ENCODE peak calls at places on chromosomes 3 and 15, in nine cellular contexts. Y is transverse colon; E is fibroblast of lung; D is GM23248; X is small intestine; L is astrocyte; K is H9; N is cardiac muscle cell; B is CD8-positive, alpha-beta T cell. C is an unnamed sample.

GRCh38 chr3:124816206-124816605 is 71.0 kb downstream of the ITGB5 start:
- DNase-seq in B (no peak), K (no peak), E (no peak), N (no peak), L (no peak), Y (no peak), D (no peak), X (no peak), C (no peak)

GRCh38 chr15:96347181-96348111 is 16.9 kb downstream of the NR2F2 start:
- DNase-seq in B (no peak), D (no peak), L (no peak), E (peak), Y (no peak), K (peak), X (no peak), N (no peak), C (no peak)

GRCh38 chr3:127153506-127153815 is 39.5 kb upstream of the PRR23E start:
- DNase-seq in B (no peak), E (no peak), D (no peak), Y (no peak), N (no peak), L (no peak), X (no peak), K (no peak), C (no peak)

GRCh38 chr3:113533534-113533892 is 1.2 kb downstream of the SIDT1 start:
- DNase-seq in X (peak), Y (no peak), E (no peak), N (no peak), D (peak), B (peak), L (no peak), K (no peak), C (no peak)

GRCh38 chr3:66593978-66594377 is 93.2 kb upstream of the LRIG1 start:
- DNase-seq in K (no peak), B (no peak), Y (no peak), L (peak), X (no peak), D (peak), N (no peak), E (peak), C (no peak)

GRCh38 chr3:176167272-176167671 is 1030.0 kb downstream of the TBL1XR1 start:
- DNase-seq in D (no peak), L (no peak), K (no peak), Y (no peak), N (no peak), X (no peak), B (no peak), E (no peak), C (no peak)

GRCh38 chr3:161016417-161017313 is 88.5 kb downstream of the B3GALNT1 start:
- DNase-seq in D (peak), B (no peak), X (no peak), N (no peak), Y (no peak), L (no peak), E (no peak), K (no peak), C (no peak)

GRCh38 chr3:184598220-184598927 is 36.8 kb downstream of the EPHB3 start:
- DNase-seq in L (no peak), D (no peak), N (no peak), Y (no peak), K (no peak), E (no peak), X (no peak), B (no peak), C (no peak)

GRCh38 chr3:181709537-181710279 is 2.0 kb upstream of the SOX2 start:
- DNase-seq in X (peak), Y (peak), N (peak), L (peak), D (peak), K (peak), E (peak), B (no peak), C (no peak)

GRCh38 chr3:126845910-126846309 is 137.0 kb upstream of the PLXNA1 start:
- DNase-seq in L (no peak), B (peak), K (no peak), N (no peak), E (no peak), Y (no peak), D (no peak), X (no peak), C (no peak)

GRCh38 chr3:175620532-175620931 is 761.4 kb downstream of the NAALADL2 start:
- DNase-seq in B (no peak), E (no peak), L (no peak), K (no peak), N (no peak), X (no peak), D (no peak), Y (no peak), C (no peak)

GRCh38 chr3:30368978-30369377 is 237.4 kb upstream of the TGFBR2 start:
- DNase-seq in K (no peak), X (no peak), Y (no peak), B (no peak), N (no peak), L (peak), E (peak), D (peak), C (no peak)

GRCh38 chr3:181176610-181177009 is 187.1 kb upstream of the DNAJC19 start:
- DNase-seq in D (peak), L (peak), B (no peak), Y (peak), N (peak), K (peak), E (peak), X (peak), C (peak)

GRCh38 chr3:114545196-114545595 is 251.4 kb downstream of the TIGIT start:
- DNase-seq in K (no peak), L (no peak), B (no peak), N (no peak), E (no peak), Y (no peak), D (no peak), X (no peak), C (no peak)

GRCh38 chr3:111621535-111621934 is 26.4 kb upstream of the ZBED2 start:
- DNase-seq in D (no peak), Y (no peak), E (no peak), N (peak), K (peak), L (no peak), B (no peak), X (no peak), C (no peak)

GRCh38 chr3:100745617-100746016 is 36.3 kb downstream of the TFG start:
- DNase-seq in B (no peak), D (no peak), E (no peak), L (no peak), K (no peak), N (no peak), X (no peak), Y (no peak), C (no peak)
- H3K27ac ChIP-seq in B (no peak), D (no peak), E (no peak), L (no peak), K (no peak), N (peak), X (no peak), Y (no peak), C (no peak)

DNA sequence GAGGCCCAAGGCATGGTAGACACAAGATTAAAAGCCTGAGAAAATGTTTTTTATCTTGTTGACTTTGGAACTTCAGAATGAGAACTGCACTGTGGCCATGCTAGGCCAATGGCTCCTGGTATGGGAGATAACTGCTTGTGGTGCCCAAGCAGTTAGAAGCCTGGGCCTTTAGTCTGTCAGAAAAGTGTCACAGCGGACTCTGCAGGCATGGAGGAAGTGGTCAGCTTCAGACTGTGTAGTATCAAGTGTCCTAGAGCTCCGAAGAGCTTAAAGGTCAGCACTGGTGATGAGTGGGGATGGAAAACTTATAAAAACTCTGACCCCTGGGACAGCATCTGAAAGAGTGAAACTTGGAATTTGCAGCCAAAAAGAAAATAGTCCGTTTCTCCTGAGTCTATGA is 11.8 kb downstream of the FYCO1 start:
- DNase-seq in N (no peak), D (no peak), B (no peak), Y (no peak), X (no peak), K (no peak), L (no peak), E (no peak), C (no peak)
- H3K27ac ChIP-seq in N (peak), D (no peak), B (no peak), Y (peak), X (no peak), K (no peak), L (no peak), E (no peak), C (no peak)

GRCh38 chr3:9433884-9434521 is 36.6 kb downstream of the SETD5 start:
- DNase-seq in D (no peak), E (no peak), Y (no peak), K (no peak), N (no peak), L (no peak), X (no peak), B (no peak), C (no peak)
- H3K27ac ChIP-seq in D (no peak), E (no peak), Y (no peak), K (no peak), N (no peak), L (no peak), X (no peak), B (no peak), C (no peak)

DNA sequence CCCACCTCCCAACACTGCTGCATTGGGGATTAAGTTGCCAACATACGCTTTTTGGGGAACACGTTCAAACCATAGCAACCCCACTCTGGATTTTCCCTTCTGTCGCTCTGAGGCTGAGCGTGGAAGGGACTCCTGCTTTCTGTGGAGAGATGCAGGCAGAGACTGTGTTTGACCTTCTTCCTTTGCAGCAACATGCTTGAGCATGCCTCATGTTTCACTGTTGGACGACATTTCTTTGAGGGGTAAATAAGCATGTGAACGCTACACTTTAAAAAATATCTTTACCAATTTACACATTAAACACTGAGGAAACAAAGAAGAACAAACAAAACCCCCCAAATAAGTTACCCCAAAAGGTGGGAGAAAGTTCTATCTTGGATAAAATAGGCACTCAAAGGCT is 14.2 kb upstream of the MAPK6 start:
- DNase-seq in X (no peak), N (no peak), L (no peak), B (no peak), Y (no peak), D (no peak), K (no peak), E (no peak), C (no peak)
- H3K27ac ChIP-seq in X (no peak), N (no peak), L (no peak), B (no peak), Y (no peak), D (no peak), K (no peak), E (no peak), C (no peak)

DNA sequence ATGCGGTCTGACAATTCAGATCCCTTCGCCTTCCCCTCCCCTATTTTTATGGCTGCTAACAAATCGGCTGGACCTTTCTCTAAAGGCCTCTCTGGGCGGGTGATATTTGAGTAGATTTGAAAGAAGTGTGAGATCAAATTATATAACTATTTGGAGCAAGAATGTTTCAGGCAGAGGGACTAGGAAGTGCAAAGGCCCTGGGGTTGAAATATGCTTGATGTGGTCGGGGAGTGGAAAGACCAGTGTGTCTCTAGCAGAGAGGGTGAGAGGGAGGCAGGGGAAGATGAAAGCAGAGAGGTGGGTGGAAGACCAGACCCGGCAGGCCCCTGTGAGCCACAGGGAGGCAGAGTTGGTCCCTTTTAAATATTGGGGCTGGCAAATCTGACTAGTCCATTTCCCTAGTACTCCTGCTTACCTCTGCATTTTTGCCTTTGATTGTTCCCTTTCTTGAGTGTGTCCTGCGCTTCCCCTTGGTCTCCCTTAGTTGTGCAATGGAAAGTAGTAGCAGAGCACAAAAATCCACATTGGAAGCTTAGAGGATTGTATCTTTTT is 32.3 kb downstream of the SLCO3A1 start:
- DNase-seq in B (no peak), E (no peak), K (no peak), N (peak), D (no peak), X (no peak), L (no peak), Y (no peak), C (no peak)
- H3K27ac ChIP-seq in B (no peak), E (no peak), K (no peak), N (no peak), D (no peak), X (no peak), L (no peak), Y (no peak), C (peak)

GRCh38 chr3:87461036-87461435 is 184.7 kb upstream of the POU1F1 start:
- DNase-seq in X (no peak), E (no peak), Y (no peak), N (no peak), B (no peak), D (peak), L (peak), K (no peak), C (no peak)
- H3K27ac ChIP-seq in X (no peak), E (no peak), Y (no peak), N (no peak), B (no peak), D (no peak), L (no peak), K (no peak), C (no peak)

GRCh38 chr3:48065035-48065434 is 48.8 kb upstream of the MAP4 start:
- DNase-seq in Y (no peak), N (no peak), K (no peak), E (no peak), X (no peak), L (no peak), B (no peak), D (peak), C (no peak)
- H3K27ac ChIP-seq in Y (no peak), N (no peak), K (no peak), E (no peak), X (no peak), L (no peak), B (no peak), D (peak), C (no peak)

GRCh38 chr3:53764376-53764775 is 81.8 kb downstream of the CHDH start:
- DNase-seq in L (no peak), D (no peak), E (no peak), K (no peak), Y (no peak), B (no peak), N (no peak), X (peak), C (no peak)
- H3K27ac ChIP-seq in L (no peak), D (no peak), E (no peak), K (no peak), Y (no peak), B (no peak), N (no peak), X (no peak), C (no peak)

DNA sequence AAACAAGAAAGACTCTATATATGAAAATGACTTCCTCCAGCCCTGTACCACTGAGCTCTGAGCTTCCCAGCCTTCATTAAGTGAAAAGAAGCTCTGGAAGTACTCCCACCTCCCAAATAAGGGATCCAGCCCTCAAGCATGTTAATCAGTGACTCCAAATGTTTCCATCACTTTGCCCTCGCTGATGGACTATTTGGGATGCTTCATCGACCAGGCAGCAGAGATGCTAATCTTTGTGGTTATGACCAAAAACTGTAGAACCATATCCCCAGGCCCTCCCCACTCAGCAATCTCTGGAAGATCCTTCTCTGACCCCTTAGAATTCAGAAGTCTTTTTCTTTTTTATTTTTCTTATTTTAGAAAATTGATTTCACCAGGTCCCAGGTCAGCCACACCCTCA is 2.3 kb upstream of the CTDSPL start:
- DNase-seq in B (no peak), N (no peak), E (no peak), L (no peak), K (no peak), X (no peak), D (peak), Y (no peak), C (no peak)
- H3K27ac ChIP-seq in B (no peak), N (no peak), E (no peak), L (no peak), K (no peak), X (no peak), D (no peak), Y (peak), C (peak)

C was measured in caudate nucleus.